ENCODE peak calls at places on chromosomes 7 and 10, in four cellular contexts. D, Q, Y and W are unnamed samples.

GRCh38 chr7:31261373-31261772 is 79.2 kb downstream of the NEUROD6 start:
- DNase-seq in D (no peak), Q (no peak), Y (no peak), W (no peak)

GRCh38 chr10:74792726-74793125 is 33.7 kb upstream of the KAT6B start:
- DNase-seq in D (no peak), Q (no peak), Y (no peak), W (no peak)

GRCh38 chr7:139853576-139854511 is 24.8 kb downstream of the TBXAS1 start:
- DNase-seq in D (peak; percentile 50), Q (peak; percentile 92), Y (peak; percentile 83), W (peak; percentile 73)

GRCh38 chr7:74581916-74582440 is 75.5 kb upstream of the GTF2I start:
- DNase-seq in D (no peak), Q (no peak), Y (no peak), W (no peak)

GRCh38 chr10:132776186-132776585 is 9.8 kb downstream of the NKX6-2 start:
- DNase-seq in D (no peak), Q (no peak), Y (no peak), W (no peak)

GRCh38 chr10:69180525-69181204 is 631 bp downstream of the SUPV3L1 start:
- DNase-seq in D (peak; percentile 57), Q (peak; percentile 81), Y (peak; percentile 32), W (no peak)

GRCh38 chr7:127828843-127829502 is 177.0 kb downstream of the SND1 start:
- DNase-seq in D (no peak), Q (no peak), Y (no peak), W (no peak)

GRCh38 chr10:69895759-69896158 is 94.1 kb downstream of the COL13A1 start:
- DNase-seq in D (no peak), Q (peak; percentile 96), Y (peak; percentile 78), W (no peak)

GRCh38 chr7:55179897-55180682 is 161.3 kb downstream of the EGFR start:
- DNase-seq in D (no peak), Q (no peak), Y (no peak), W (no peak)

DNA sequence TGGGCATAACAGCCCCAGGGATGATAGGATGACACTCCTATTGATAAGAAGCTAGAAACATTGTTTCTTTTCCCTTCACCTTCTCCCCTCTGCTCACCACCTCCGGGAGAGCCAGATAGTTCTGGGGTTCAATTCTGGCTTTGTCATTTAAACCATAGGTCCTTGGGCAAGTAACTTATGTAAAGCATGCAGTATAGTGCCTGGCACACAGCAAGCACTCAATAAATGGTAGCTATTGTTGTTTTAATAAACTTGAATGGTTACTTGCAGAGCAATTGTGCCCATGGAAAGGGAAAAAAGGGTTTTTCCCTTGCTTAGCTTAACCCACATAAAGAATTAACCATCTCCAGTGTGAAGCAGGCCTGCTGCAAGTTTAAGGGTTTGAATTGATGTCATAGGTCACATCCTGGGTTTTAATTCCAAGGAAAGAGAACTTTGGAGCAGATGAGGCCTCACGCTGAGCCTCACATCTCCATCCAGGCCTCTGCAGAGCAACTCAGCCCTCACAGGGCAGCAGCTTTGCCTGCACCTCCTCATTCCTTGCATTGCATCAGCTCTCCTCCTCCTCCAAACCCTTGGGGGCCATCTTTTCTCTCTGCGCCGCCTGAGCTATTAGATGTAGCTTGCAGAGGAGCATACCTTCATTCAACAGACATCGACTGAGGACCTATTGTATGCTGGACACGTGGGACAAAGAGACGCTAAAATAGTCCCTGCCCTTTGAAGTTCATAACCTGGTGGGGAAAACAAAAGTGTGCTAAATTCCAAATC is 22.9 kb downstream of the ZNF775 start:
- DNase-seq in D (no peak), Q (no peak), Y (no peak), W (peak; percentile 17)
- H3K27ac ChIP-seq in D (no peak overlapping the region), Q (no peak overlapping the region), Y (no peak overlapping the region), W (no peak overlapping the region)

GRCh38 chr7:90402785-90403173 is 482 bp upstream of the CLDN12 start:
- DNase-seq in D (no peak), Q (no peak), Y (no peak), W (no peak)
- H3K27ac ChIP-seq in D (no peak overlapping the region), Q (peak overlapping the region; percentile 96), Y (no peak overlapping the region), W (peak overlapping the region; percentile 93)

GRCh38 chr7:148982596-148983219 is 45.6 kb downstream of the PDIA4 start:
- DNase-seq in D (no peak), Q (peak; percentile 70), Y (peak; percentile 53), W (no peak)

GRCh38 chr7:148987751-148988512 is 40.4 kb downstream of the PDIA4 start:
- DNase-seq in D (no peak), Q (peak; percentile 63), Y (peak; percentile 43), W (no peak)

GRCh38 chr7:148983220-148984146 is 44.8 kb downstream of the PDIA4 start:
- DNase-seq in D (peak; percentile 67), Q (peak; percentile 88), Y (peak; percentile 78), W (no peak)

GRCh38 chr7:148987010-148987750 is 41.1 kb downstream of the PDIA4 start:
- DNase-seq in D (peak; percentile 85), Q (peak; percentile 90), Y (peak; percentile 91), W (peak; percentile 94)

DNA sequence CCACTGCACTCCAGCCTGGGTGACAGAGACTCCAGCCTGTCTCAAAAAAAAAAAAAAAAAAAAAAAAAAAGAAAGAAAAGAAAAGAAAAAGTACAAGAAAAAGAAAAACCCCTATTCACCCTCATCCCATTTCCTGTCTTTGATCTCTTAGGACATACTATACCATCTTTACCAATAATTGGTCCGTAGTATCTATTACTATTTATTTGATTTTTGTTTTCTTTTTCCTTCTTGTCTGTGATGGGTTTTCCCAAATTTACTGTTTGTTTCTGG is 41.6 kb downstream of the PDIA4 start:
- DNase-seq in D (no peak), Q (no peak), Y (no peak), W (no peak)
- H3K27ac ChIP-seq in D (no peak overlapping the region), Q (peak overlapping the region; percentile 63), Y (no peak overlapping the region), W (peak overlapping the region; percentile 86)

DNA sequence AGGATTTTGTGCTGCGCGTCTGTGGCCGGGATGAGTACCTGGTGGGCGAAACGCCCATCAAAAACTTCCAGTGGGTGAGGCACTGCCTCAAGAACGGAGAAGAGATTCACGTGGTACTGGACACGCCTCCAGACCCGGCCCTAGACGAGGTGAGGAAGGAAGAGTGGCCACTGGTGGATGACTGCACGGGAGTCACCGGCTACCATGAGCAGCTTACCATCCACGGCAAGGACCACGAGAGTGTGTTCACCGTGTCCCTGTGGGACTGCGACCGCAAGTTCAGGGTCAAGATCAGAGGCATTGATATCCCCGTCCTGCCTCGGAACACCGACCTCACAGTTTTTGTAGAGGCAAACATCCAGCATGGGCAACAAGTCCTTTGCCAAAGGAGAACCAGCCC is 3.3 kb downstream of the PIK3CG start:
- DNase-seq in D (no peak), Q (no peak), Y (no peak), W (no peak)
- H3K27ac ChIP-seq in D (no peak overlapping the region), Q (no peak overlapping the region), Y (no peak overlapping the region), W (no peak overlapping the region)

GRCh38 chr10:22087365-22087738 is 83.8 kb upstream of the DNAJC1 start:
- DNase-seq in D (no peak), Q (no peak), Y (no peak), W (no peak)
- H3K27ac ChIP-seq in D (no peak overlapping the region), Q (no peak overlapping the region), Y (no peak overlapping the region), W (peak overlapping the region; percentile 18)

DNA sequence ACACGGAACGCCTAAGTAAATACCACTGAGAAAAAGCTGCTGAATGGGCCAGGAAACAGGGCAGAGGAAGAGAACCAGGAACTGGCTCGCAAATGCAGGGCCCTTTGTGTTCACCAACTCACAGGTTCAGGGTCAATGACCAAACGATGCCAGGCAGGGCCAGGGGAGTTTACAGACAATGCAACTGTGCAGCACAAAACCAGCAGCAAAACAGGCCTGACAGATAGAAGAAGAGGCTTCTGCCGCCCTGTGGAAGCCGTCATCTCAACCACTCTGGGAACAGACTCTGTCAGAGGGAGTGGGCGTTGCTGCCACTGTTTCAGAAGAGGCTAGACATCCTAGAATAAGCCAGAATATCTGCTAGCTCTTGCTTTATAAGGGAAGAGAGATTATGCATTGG is 117.9 kb downstream of the KMT2E start:
- DNase-seq in D (no peak), Q (no peak), Y (no peak), W (no peak)
- H3K27ac ChIP-seq in D (no peak overlapping the region), Q (no peak overlapping the region), Y (no peak overlapping the region), W (no peak overlapping the region)

DNA sequence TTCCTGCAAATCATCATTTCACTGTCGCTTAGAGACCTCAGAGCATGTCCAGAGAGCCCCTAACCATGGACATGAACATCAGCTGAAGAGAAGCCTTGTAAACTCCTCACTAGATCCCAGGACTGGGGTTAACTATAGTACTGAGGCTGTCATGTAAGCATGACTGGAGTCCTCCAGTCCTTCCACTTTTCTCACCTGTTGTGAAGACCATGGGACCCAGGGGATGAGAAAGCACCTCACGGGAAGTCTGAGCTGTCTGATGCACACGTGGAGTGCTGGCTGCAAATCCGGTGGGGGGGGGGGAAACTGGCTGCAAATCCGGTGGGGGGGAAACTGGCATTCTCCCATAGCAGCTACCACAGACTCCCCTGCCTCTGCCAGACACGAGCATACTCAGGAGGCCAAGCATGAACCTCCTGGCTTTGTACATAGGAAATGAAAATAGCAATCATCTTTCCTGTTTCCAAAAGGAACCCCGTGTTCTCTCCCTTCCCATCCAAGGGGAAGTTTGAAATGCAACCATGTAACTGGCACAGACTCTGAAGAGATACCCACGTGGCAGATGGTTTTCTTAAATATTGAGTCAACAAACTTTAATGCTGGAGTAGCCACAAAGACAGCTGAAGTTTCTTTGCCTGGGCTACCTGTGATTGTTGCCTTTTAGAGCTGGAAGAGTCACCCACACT is 261.4 kb downstream of the ZMYND11 start:
- DNase-seq in D (no peak), Q (peak; percentile 10), Y (no peak), W (no peak)
- H3K27ac ChIP-seq in D (no peak overlapping the region), Q (no peak overlapping the region), Y (no peak overlapping the region), W (peak overlapping the region; percentile 45)

DNA sequence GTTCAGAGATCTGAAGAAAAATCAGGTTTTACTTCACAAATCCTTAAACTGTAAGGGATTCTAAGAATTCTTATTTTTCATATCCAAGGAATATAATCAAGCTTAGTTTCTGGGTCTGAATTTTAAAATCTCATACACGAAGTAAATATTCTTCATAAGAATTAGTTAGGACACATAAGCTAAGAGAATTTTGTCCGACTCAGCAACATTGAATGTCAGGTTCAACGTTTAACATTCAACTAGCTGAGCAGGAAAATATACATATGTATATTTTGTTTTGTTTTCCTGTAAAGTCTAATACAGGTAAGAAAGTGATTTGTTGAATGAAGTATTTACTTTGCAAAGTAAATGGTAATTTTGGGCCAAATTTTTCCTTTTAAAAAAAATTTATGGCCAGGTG is 106.6 kb upstream of the SEMA3E start:
- DNase-seq in D (no peak), Q (no peak), Y (no peak), W (no peak)
- H3K27ac ChIP-seq in D (no peak overlapping the region), Q (no peak overlapping the region), Y (no peak overlapping the region), W (no peak overlapping the region)